ENCODE peak calls at places on chromosomes 16 and 17, in four cellular contexts. X is adrenal gland, Q is K562, V is GM12878. W is an unnamed sample.

GRCh38 chr16:67040906-67041305 is 12.0 kb downstream of the CBFB start:
- DNase-seq in Q (no peak), V (no peak), X (no peak), W (no peak)

GRCh38 chr17:27354491-27355081 is 60.7 kb downstream of the WSB1 start:
- DNase-seq in Q (no peak), X (no peak), V (no peak), W (no peak)

GRCh38 chr17:75146597-75146996 is 7.7 kb downstream of the JPT1 start:
- DNase-seq in V (no peak), X (no peak), Q (no peak), W (no peak)

GRCh38 chr17:49557204-49558024 is 18.3 kb upstream of the NXPH3 start:
- DNase-seq in Q (peak; percentile 60), X (peak; percentile 65), V (no peak), W (no peak)

GRCh38 chr16:30902070-30902972 is 5.9 kb downstream of the CTF1 start:
- DNase-seq in V (no peak), X (peak; percentile 78), Q (peak; percentile 88), W (peak; percentile 90)

GRCh38 chr17:58172369-58173071 is 5.7 kb downstream of the OR4D2 start:
- DNase-seq in V (peak; percentile 3), Q (peak; percentile 41), X (no peak), W (no peak)

GRCh38 chr17:72617557-72617956 is 474.9 kb downstream of the SLC39A11 start:
- DNase-seq in V (no peak), Q (no peak), X (no peak), W (no peak)

GRCh38 chr16:68019167-68019680 is 3.5 kb upstream of the DPEP2NB start:
- DNase-seq in V (no peak), X (no peak), Q (no peak), W (no peak)

GRCh38 chr16:87744750-87745514 is 20.9 kb downstream of the KLHDC4 start:
- DNase-seq in X (no peak), V (no peak), Q (no peak), W (no peak)

GRCh38 chr16:70391881-70392481 is 45.3 kb downstream of the DDX19A start:
- DNase-seq in X (peak; percentile 92), Q (no peak), V (no peak), W (no peak)

GRCh38 chr16:65068151-65068740 is 53.6 kb downstream of the CDH11 start:
- DNase-seq in X (no peak), V (no peak), Q (no peak), W (no peak)

GRCh38 chr16:23408242-23409201 is 44.5 kb downstream of the COG7 start:
- DNase-seq in V (no peak), X (peak; percentile 72), Q (no peak), W (no peak)

GRCh38 chr17:18185391-18185790 is 1.8 kb downstream of the ALKBH5 start:
- DNase-seq in X (no peak), V (no peak), Q (no peak), W (no peak)

GRCh38 chr17:78257810-78258322 is 26.4 kb downstream of the TMEM235 start:
- DNase-seq in V (no peak), Q (no peak), X (no peak), W (peak; percentile 71)

GRCh38 chr17:40646791-40647548 is 648 bp downstream of the SMARCE1 start:
- DNase-seq in V (no peak), X (no peak), Q (peak; percentile 71), W (no peak)

GRCh38 chr17:33438136-33438535 is 145.0 kb upstream of the ASIC2 start:
- DNase-seq in Q (no peak), V (no peak), X (no peak), W (no peak)

GRCh38 chr17:8892338-8892690 is 24.8 kb upstream of the PIK3R6 start:
- DNase-seq in Q (no peak), X (no peak), V (peak; percentile 92), W (no peak)

GRCh38 chr16:6106061-6106460 is 1008.5 kb upstream of the EEF2KMT start:
- DNase-seq in X (no peak), V (no peak), Q (no peak), W (no peak)

GRCh38 chr17:46782250-46782953 is 36.1 kb downstream of the WNT3 start:
- DNase-seq in Q (peak; percentile 84), X (no peak), V (no peak), W (peak; percentile 79)

GRCh38 chr16:57377080-57377841 is 5.0 kb downstream of the CX3CL1 start:
- DNase-seq in X (no peak), V (peak; percentile 77), Q (no peak), W (no peak)

GRCh38 chr17:77089118-77089477 is 51.7 kb upstream of the SEC14L1 start:
- DNase-seq in Q (peak; percentile 33), V (no peak), X (no peak), W (no peak)

GRCh38 chr17:19464033-19465026 is 53.3 kb downstream of the RNF112 start:
- DNase-seq in X (peak; percentile 53), Q (no peak), V (no peak), W (no peak)

GRCh38 chr16:71540-72341 is 690 bp downstream of the RHBDF1 start:
- DNase-seq in V (no peak), Q (peak; percentile 51), X (no peak), W (peak; percentile 81)

GRCh38 chr17:66551839-66552238 is 249.4 kb downstream of the PRKCA start:
- DNase-seq in X (no peak), V (no peak), Q (no peak), W (no peak)

GRCh38 chr17:66548158-66548557 is 245.7 kb downstream of the PRKCA start:
- DNase-seq in Q (no peak), V (no peak), X (no peak), W (no peak)

GRCh38 chr17:66548659-66549311 is 246.4 kb downstream of the PRKCA start:
- DNase-seq in V (no peak), X (no peak), Q (no peak), W (no peak)

GRCh38 chr17:66549312-66549705 is 246.9 kb downstream of the PRKCA start:
- DNase-seq in V (no peak), X (no peak), Q (no peak), W (no peak)

DNA sequence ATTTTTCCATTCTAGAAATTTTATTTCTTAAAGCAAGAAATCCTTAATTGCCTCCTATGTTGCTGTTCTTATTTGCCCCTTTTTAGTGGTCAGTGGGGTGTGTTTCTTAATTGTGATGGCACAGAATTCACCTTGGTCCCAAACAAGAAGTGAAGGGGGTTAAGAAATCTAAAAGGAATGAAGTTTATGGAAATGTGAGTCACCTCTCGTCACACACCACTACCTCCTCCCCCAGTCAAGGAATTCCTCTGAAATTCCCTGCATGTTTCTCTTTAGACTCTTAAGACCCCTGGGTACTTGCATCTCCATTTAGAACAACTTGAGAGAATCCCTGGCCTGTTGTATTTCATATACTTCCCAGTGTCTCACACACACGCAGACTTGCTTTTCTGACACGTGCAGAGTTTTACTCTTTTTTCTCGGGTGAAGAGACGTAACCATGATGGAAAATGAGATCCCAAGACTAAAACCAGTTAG is 247.4 kb downstream of the PRKCA start:
- DNase-seq in X (no peak), V (no peak), Q (no peak), W (no peak)
- H3K4me1 ChIP-seq in X (peaks cover 14% of the 10 kb centered on the region), V (no peaks in the 10 kb centered on the region), Q (no peaks in the 10 kb centered on the region), W (peaks cover 22% of the 10 kb centered on the region)

DNA sequence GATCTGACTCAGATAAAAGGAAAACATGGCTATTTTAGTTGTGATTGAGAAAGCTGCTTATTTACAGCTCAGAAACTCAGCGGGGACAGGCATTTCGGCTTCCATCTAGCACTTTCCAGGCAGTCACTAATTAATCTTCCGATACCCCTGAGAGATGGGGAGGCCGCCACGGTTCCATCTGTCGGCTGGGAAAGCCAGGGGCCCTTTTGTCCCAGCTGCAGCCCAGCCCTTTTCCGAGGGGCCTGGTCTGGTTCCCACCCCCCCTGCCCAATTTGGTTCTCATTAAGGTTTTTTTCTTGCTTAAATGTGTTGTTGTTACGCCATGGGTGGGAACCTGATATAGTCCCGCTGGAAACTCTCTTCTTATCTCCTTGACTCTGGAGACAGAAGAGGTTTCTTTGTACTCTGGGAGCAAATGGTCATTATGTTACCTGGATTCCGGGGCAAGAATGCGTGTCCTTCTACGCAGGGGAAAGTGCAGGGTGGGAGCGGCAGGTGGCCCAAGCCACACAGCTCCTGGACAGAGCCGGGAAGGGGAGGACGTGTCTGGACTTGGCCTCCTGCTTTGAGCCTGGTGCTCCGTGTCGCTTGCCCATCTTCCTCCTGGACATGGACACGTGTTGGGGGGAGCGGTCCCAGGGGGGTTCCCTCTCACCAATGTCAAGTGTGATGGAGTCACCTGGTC is 50.9 kb upstream of the GSE1 start:
- DNase-seq in V (no peak), Q (no peak), X (no peak), W (no peak)
- H3K27ac ChIP-seq in V (no peak overlapping the region), Q (peak overlapping the region; percentile 97), X (no peak overlapping the region), W (peak overlapping the region; percentile 55)

GRCh38 chr17:55774834-55775233 is 24.0 kb downstream of the PCTP start:
- DNase-seq in V (no peak), X (no peak), Q (no peak), W (no peak)

GRCh38 chr17:55773671-55774070 is 22.8 kb downstream of the PCTP start:
- DNase-seq in V (no peak), X (no peak), Q (no peak), W (no peak)

GRCh38 chr17:55770220-55770870 is 19.5 kb downstream of the PCTP start:
- DNase-seq in X (no peak), V (no peak), Q (peak; percentile 64), W (no peak)

GRCh38 chr17:55769625-55770000 is 18.8 kb downstream of the PCTP start:
- DNase-seq in V (no peak), X (no peak), Q (no peak), W (no peak)

DNA sequence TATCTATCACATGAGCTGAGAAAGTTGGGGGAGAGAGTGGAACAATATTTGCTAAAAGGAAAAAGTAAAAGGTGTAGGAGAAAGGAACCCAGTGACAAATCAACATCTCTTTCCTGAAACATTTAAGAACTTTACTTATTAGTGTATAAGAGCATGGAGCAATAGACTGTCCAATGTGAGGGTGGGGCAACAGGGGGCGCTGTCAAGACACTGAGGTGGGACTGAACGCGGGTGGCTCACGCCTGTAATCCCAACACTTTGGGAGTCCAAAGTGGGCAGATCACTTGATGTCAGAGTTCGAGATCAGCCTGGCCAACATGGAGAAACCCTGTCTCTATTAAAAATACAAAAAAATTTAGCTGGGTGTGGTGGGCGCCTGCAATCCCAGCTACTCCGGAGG is 21.2 kb downstream of the PCTP start:
- DNase-seq in X (no peak), Q (no peak), V (no peak), W (no peak)
- TF ChIP-seq CTCF in X (no peak), Q (no peak), V (no peak), W (no peak)

DNA sequence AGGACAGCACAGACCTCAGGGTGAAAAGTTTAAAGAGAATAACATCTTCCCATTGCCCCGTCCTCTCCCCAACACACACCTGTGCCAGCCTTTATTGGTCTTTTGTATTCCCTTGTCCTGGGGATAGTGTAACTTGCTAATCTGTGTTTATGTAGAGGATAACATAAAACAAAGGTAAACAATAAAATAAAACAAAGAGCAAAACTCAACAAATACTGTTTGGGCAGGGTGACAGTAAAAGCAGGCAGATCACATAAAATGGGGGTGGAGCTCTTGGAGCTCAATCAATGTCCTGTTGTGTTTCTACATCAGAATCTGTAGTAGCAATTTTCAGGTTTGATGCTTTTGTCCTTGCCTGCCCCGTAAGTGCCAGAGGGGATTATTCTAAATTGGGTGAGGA is 1939.7 kb downstream of the TP53TG3F start:
- DNase-seq in V (no peak), Q (no peak), X (no peak), W (no peak)
- H3K4me1 ChIP-seq in V (no peaks in the 10 kb centered on the region), Q (no peaks in the 10 kb centered on the region), X (no peaks in the 10 kb centered on the region), W (no peaks in the 10 kb centered on the region)

GRCh38 chr16:4679854-4680636 is 13.3 kb upstream of the NUDT16L1 start:
- DNase-seq in V (no peak), X (peak; percentile 76), Q (no peak), W (peak; percentile 94)
- H3K27ac ChIP-seq in V (no peak overlapping the region), X (no peak overlapping the region), Q (no peak overlapping the region), W (peak overlapping the region; percentile 87)

W was measured in upper lobe of right lung.